ENCODE peak calls at places on chromosomes 4 and X, in five cellular contexts. One of them, this sample, is unnamed.

GRCh38 chrX:129642641-129643040 is 12.1 kb downstream of the APLN start:
- DNase-seq in adrenal gland: peak
- DNase-seq in PC-9: no peak
- DNase-seq in GM06990: no peak
- DNase-seq in sigmoid colon: no peak
- DNase-seq in this sample: no peak

GRCh38 chr4:57270350-57270749 is 160.2 kb upstream of the IGFBP7 start:
- DNase-seq in adrenal gland: no peak
- DNase-seq in PC-9: no peak
- DNase-seq in GM06990: no peak
- DNase-seq in sigmoid colon: no peak
- DNase-seq in this sample: no peak

GRCh38 chrX:11791537-11791936 is 33.5 kb downstream of the MSL3 start:
- DNase-seq in adrenal gland: no peak
- DNase-seq in PC-9: no peak
- DNase-seq in GM06990: no peak
- DNase-seq in sigmoid colon: no peak
- DNase-seq in this sample: no peak

GRCh38 chr4:76953956-76954355 is 4.4 kb downstream of the SEPTIN11 start:
- DNase-seq in adrenal gland: no peak
- DNase-seq in PC-9: no peak
- DNase-seq in GM06990: no peak
- DNase-seq in sigmoid colon: no peak
- DNase-seq in this sample: no peak

GRCh38 chrX:125219852-125220251 is 99.8 kb upstream of the TEX13C start:
- DNase-seq in adrenal gland: no peak
- DNase-seq in PC-9: no peak
- DNase-seq in GM06990: no peak
- DNase-seq in sigmoid colon: no peak
- DNase-seq in this sample: no peak

GRCh38 chrX:137031517-137032377 is 2.0 kb downstream of the GPR101 start:
- DNase-seq in adrenal gland: peak
- DNase-seq in PC-9: no peak
- DNase-seq in GM06990: peak
- DNase-seq in sigmoid colon: no peak
- DNase-seq in this sample: peak

GRCh38 chr4:119748853-119749252 is 120.2 kb upstream of the PDE5A start:
- DNase-seq in adrenal gland: peak
- DNase-seq in PC-9: no peak
- DNase-seq in GM06990: no peak
- DNase-seq in sigmoid colon: no peak
- DNase-seq in this sample: no peak

GRCh38 chr4:749771-750666 is 44.4 kb downstream of the PCGF3 start:
- DNase-seq in adrenal gland: peak
- DNase-seq in PC-9: no peak
- DNase-seq in GM06990: no peak
- DNase-seq in sigmoid colon: no peak
- DNase-seq in this sample: no peak

GRCh38 chrX:8364369-8365141 is 100.1 kb upstream of the VCX3B start:
- DNase-seq in adrenal gland: no peak
- DNase-seq in PC-9: peak
- DNase-seq in GM06990: no peak
- DNase-seq in sigmoid colon: no peak
- DNase-seq in this sample: no peak

GRCh38 chrX:134526399-134526798 is 66.4 kb downstream of the HPRT1 start:
- DNase-seq in adrenal gland: no peak
- DNase-seq in PC-9: no peak
- DNase-seq in GM06990: no peak
- DNase-seq in sigmoid colon: no peak
- DNase-seq in this sample: no peak

GRCh38 chrX:70479197-70479969 is 34.7 kb downstream of the DLG3 start:
- DNase-seq in adrenal gland: no peak
- DNase-seq in PC-9: no peak
- DNase-seq in GM06990: no peak
- DNase-seq in sigmoid colon: no peak
- DNase-seq in this sample: no peak

GRCh38 chrX:111490683-111491082 is 20.8 kb upstream of the SERTM2 start:
- DNase-seq in adrenal gland: no peak
- DNase-seq in PC-9: no peak
- DNase-seq in GM06990: no peak
- DNase-seq in sigmoid colon: no peak
- DNase-seq in this sample: no peak

GRCh38 chrX:135185795-135186443 is 14.7 kb upstream of the CT55 start:
- DNase-seq in adrenal gland: peak
- DNase-seq in PC-9: peak
- DNase-seq in GM06990: no peak
- DNase-seq in sigmoid colon: no peak
- DNase-seq in this sample: peak

GRCh38 chr4:102318526-102318925 is 26.8 kb downstream of the SLC39A8 start:
- DNase-seq in adrenal gland: no peak
- DNase-seq in PC-9: peak
- DNase-seq in GM06990: no peak
- DNase-seq in sigmoid colon: no peak
- DNase-seq in this sample: no peak

GRCh38 chr4:3297066-3297859 is 4.4 kb downstream of the RGS12 start:
- DNase-seq in adrenal gland: no peak
- DNase-seq in PC-9: no peak
- DNase-seq in GM06990: no peak
- DNase-seq in sigmoid colon: no peak
- DNase-seq in this sample: no peak

GRCh38 chr4:133130171-133130570 is 18.9 kb upstream of the PCDH10 start:
- DNase-seq in adrenal gland: no peak
- DNase-seq in PC-9: no peak
- DNase-seq in GM06990: no peak
- DNase-seq in sigmoid colon: no peak
- DNase-seq in this sample: no peak

GRCh38 chr4:77599378-77599777 is 6.2 kb upstream of the CXCL13 start:
- DNase-seq in adrenal gland: peak
- DNase-seq in PC-9: no peak
- DNase-seq in GM06990: no peak
- DNase-seq in sigmoid colon: no peak
- DNase-seq in this sample: no peak

GRCh38 chrX:3286196-3286920 is 60.1 kb downstream of the MXRA5 start:
- DNase-seq in adrenal gland: no peak
- DNase-seq in PC-9: peak
- DNase-seq in GM06990: no peak
- DNase-seq in sigmoid colon: no peak
- DNase-seq in this sample: no peak

GRCh38 chr4:134027931-134028330 is 173.7 kb downstream of the PABPC4L start:
- DNase-seq in adrenal gland: peak
- DNase-seq in PC-9: peak
- DNase-seq in GM06990: no peak
- DNase-seq in sigmoid colon: no peak
- DNase-seq in this sample: no peak

GRCh38 chr4:123892997-123893745 is 496.6 kb downstream of the SPRY1 start:
- DNase-seq in adrenal gland: no peak
- DNase-seq in PC-9: no peak
- DNase-seq in GM06990: no peak
- DNase-seq in sigmoid colon: no peak
- DNase-seq in this sample: no peak

GRCh38 chr4:30380404-30380998 is 339.7 kb upstream of the PCDH7 start:
- DNase-seq in adrenal gland: peak
- DNase-seq in PC-9: peak
- DNase-seq in GM06990: peak
- DNase-seq in sigmoid colon: no peak
- DNase-seq in this sample: peak

GRCh38 chr4:75686346-75686745 is 13.1 kb upstream of the G3BP2 start:
- DNase-seq in adrenal gland: no peak
- DNase-seq in PC-9: no peak
- DNase-seq in GM06990: no peak
- DNase-seq in sigmoid colon: no peak
- DNase-seq in this sample: no peak

GRCh38 chr4:37160653-37161052 is 83.9 kb upstream of the NWD2 start:
- DNase-seq in adrenal gland: no peak
- DNase-seq in PC-9: no peak
- DNase-seq in GM06990: no peak
- DNase-seq in sigmoid colon: no peak
- DNase-seq in this sample: no peak

DNA sequence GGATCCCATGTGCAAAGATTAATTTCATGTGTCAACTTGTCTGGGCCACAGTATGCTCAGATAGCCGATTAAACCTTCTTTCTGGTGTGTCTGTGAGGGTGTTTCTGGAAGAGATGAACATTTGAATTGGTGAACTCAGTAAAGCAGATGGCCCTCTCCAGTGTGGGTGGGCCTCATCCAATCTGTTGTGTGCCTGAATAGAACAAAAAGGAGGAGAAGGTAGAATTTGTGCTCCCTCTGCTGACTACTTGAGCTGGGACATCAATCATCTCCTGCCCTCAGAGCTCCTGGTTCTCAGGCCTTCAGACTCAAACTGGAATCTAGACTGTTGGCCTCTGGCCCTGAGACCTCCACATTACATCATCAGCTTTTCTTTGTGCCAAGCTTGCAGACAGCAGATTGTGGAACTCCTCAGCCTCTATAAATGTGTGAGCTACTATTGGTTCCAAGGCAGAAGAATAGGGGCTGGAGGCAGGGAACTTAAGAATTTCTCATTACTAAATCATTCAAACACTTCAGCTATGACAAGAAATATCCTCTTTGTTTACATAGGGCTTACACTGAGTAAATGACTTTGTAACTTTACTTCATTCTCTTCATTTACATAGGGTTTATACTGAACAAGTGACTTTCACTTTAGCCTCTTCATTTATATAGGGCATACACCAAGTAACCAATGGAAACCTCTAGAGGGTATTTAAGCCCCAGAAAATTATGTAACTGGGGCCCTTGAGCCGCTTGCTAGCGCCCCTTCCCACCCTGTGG is 87.0 kb upstream of the NWD2 start:
- DNase-seq in adrenal gland: no peak
- DNase-seq in PC-9: no peak
- DNase-seq in GM06990: no peak
- DNase-seq in sigmoid colon: no peak
- DNase-seq in this sample: no peak
- TF ChIP-seq CTCF in adrenal gland: no peak
- TF ChIP-seq CTCF in PC-9: no peak
- TF ChIP-seq CTCF in GM06990: no peak
- TF ChIP-seq CTCF in sigmoid colon: no peak
- TF ChIP-seq CTCF in this sample: no peak

DNA sequence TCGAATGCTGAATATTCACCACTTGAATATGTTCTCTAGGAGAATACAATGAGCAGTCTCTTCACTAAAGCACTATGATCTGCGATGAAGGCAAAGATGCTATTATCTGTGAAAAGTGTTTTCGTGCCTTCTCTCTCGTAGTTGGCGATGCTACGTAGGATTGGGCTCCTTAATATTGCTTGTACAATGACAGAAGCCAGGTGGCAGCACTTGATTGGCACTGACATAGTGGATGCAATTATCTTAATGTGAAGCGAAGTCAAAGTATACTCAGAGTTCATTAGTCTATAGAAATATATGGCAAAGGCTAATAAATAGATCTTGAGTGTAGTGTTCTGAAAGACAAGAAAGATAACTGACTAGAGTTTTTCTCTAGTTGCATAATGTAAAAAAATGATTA is 1135.7 kb upstream of the AGA start:
- DNase-seq in adrenal gland: no peak
- DNase-seq in PC-9: no peak
- DNase-seq in GM06990: no peak
- DNase-seq in sigmoid colon: no peak
- DNase-seq in this sample: no peak
- TF ChIP-seq CTCF in adrenal gland: no peak
- TF ChIP-seq CTCF in PC-9: peak
- TF ChIP-seq CTCF in GM06990: no peak
- TF ChIP-seq CTCF in sigmoid colon: no peak
- TF ChIP-seq CTCF in this sample: peak

GRCh38 chr4:81032805-81033684 is 2.5 kb downstream of the BMP3 start:
- DNase-seq in adrenal gland: no peak
- DNase-seq in PC-9: no peak
- DNase-seq in GM06990: no peak
- DNase-seq in sigmoid colon: no peak
- DNase-seq in this sample: no peak
- TF ChIP-seq CTCF in adrenal gland: no peak
- TF ChIP-seq CTCF in PC-9: no peak
- TF ChIP-seq CTCF in GM06990: no peak
- TF ChIP-seq CTCF in sigmoid colon: no peak
- TF ChIP-seq CTCF in this sample: no peak

GRCh38 chrX:83759872-83760271 is 101.1 kb upstream of the CYLC1 start:
- DNase-seq in adrenal gland: no peak
- DNase-seq in PC-9: no peak
- DNase-seq in GM06990: no peak
- DNase-seq in sigmoid colon: no peak
- DNase-seq in this sample: peak
- TF ChIP-seq CTCF in adrenal gland: no peak
- TF ChIP-seq CTCF in PC-9: peak
- TF ChIP-seq CTCF in GM06990: peak
- TF ChIP-seq CTCF in sigmoid colon: no peak
- TF ChIP-seq CTCF in this sample: peak

DNA sequence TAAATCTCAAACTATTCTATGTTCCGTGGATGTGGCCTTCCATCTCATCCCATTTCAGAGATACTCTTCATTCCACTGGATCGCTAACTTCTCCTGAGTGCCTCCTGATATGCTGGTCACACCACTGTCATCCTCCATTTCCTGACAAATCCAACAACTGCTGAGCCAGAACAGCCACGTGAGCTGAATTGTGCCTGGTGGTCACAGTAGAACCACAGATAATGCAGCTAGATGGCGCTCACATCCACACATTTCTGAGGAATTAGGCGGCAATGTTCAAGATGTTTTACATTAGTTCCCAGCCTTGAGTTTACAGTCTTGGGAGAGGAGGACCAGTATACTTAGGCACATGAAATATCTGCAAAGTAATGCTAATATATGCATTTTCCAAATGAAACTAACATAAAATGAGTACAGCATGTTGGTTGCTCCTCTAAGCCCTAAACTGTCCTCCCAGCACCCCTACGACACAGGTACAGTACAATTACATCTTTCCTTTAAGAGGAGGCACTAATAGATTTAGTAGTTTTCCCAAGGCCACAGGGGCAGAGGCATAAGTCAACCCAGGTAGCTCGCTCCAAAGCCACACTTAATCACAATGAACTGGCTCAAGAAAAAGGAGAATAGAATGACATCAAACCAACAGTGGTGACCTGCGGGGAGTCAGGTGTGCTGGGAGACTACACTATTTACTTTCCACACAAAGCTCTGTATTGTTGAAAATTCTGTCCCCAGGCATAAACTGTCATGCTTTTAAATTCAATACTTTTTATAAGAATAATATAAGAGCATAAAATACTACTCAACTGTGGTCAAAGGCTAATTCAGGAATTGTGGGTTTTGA is 134.2 kb downstream of the CHIC2 start:
- DNase-seq in adrenal gland: peak
- DNase-seq in PC-9: peak
- DNase-seq in GM06990: peak
- DNase-seq in sigmoid colon: peak
- DNase-seq in this sample: peak
- TF ChIP-seq CTCF in adrenal gland: peak
- TF ChIP-seq CTCF in PC-9: peak
- TF ChIP-seq CTCF in GM06990: peak
- TF ChIP-seq CTCF in sigmoid colon: peak
- TF ChIP-seq CTCF in this sample: peak

This sample was measured in GM13976.